ENCODE peak calls at places on chromosomes 11 and 22, in six cellular contexts. T is stimulated activated CD4-positive, alpha-beta T cell treated with anti-CD3 and anti-CD28 coated beads, Interleukin-2, amount 100 ng/mL, for 48 hours; L is kidney; F is stimulated activated naive B cell treated with anti-CD40 and anti-IgM and Interleukin-4, amounts not matched to agents 10 μg/mL and 1 μg/mL and 100 μg/mL, for 72 hours; U is sciatic nerve; N is colonic mucosa. X is an unnamed sample.

GRCh38 chr11:35286156-35286555 is 133.2 kb downstream of the SLC1A2 start:
- DNase-seq in F (no peak), U (no peak), N (no peak), L (no peak), T (no peak), X (no peak)

GRCh38 chr22:28019360-28019759 is 100.3 kb upstream of the PITPNB start:
- DNase-seq in U (peak; percentile 54), N (no peak), L (peak; percentile 59), F (no peak), T (no peak), X (peak; percentile 90)

GRCh38 chr11:19474954-19475811 is 234.4 kb upstream of the E2F8 start:
- DNase-seq in L (no peak), F (no peak), N (no peak), T (no peak), U (no peak), X (no peak)

GRCh38 chr11:86524603-86525352 is 147.6 kb downstream of the ME3 start:
- DNase-seq in N (no peak), T (no peak), F (no peak), U (no peak), L (no peak), X (peak; percentile 90)

GRCh38 chr11:12717851-12718291 is 43.6 kb downstream of the TEAD1 start:
- DNase-seq in F (no peak), N (no peak), U (no peak), L (no peak), T (peak; percentile 31), X (no peak)

GRCh38 chr11:34204396-34205279 is 99.2 kb downstream of the NAT10 start:
- DNase-seq in F (no peak), N (no peak), T (no peak), U (no peak), L (no peak), X (peak; percentile 83)

GRCh38 chr11:118258410-118258809 is 5.7 kb downstream of the MPZL2 start:
- DNase-seq in F (no peak), U (no peak), T (no peak), L (no peak), N (peak; percentile 18), X (no peak)

GRCh38 chr22:43554694-43555365 is 143.0 kb downstream of the MPPED1 start:
- DNase-seq in F (no peak), T (no peak), U (no peak), L (no peak), N (no peak), X (no peak)

GRCh38 chr11:40125054-40125453 is 1334.4 kb downstream of the LRRC4C start:
- DNase-seq in N (no peak), U (no peak), T (no peak), L (no peak), F (no peak), X (no peak)

GRCh38 chr11:57778318-57779037 is 16.9 kb downstream of the CTNND1 start:
- DNase-seq in U (peak; percentile 91), F (no peak), N (peak; percentile 93), T (no peak), L (peak; percentile 97), X (peak; percentile 90)

GRCh38 chr11:9774591-9775392 is 110.9 kb downstream of the SWAP70 start:
- DNase-seq in T (no peak), N (no peak), L (no peak), F (no peak), U (no peak), X (peak; percentile 95)

GRCh38 chr22:44125421-44125820 is 55.3 kb upstream of the PARVG start:
- DNase-seq in T (no peak), L (peak; percentile 12), N (no peak), F (no peak), U (no peak), X (no peak)

GRCh38 chr11:92711913-92712312 is 257.5 kb upstream of the MTNR1B start:
- DNase-seq in F (no peak), N (no peak), T (no peak), U (no peak), L (no peak), X (no peak)